ENCODE peak calls at places on chromosomes 5 and 9, in seven cellular contexts. D is tibial artery; W is small intestine; G is COR-L47; S is CD4-positive, alpha-beta memory T cell; O is EH; C is KG1. I is an unnamed sample.

GRCh38 chr5:102916114-102916513 is 161.0 kb downstream of the PAM start:
- DNase-seq in D (no peak), W (no peak), G (no peak), S (no peak), O (no peak), C (no peak), I (no peak)

GRCh38 chr5:82165740-82166530 is 112.2 kb downstream of the RPS23 start:
- DNase-seq in D (peak), W (peak), G (peak), S (peak), O (peak), C (peak), I (peak)

GRCh38 chr5:2996248-2996647 is 244.8 kb upstream of the IRX2 start:
- DNase-seq in D (peak), W (no peak), G (no peak), S (no peak), O (no peak), C (no peak), I (no peak)

GRCh38 chr5:151016700-151017099 is 3.7 kb upstream of the GPX3 start:
- DNase-seq in D (peak), W (no peak), G (no peak), S (no peak), O (no peak), C (no peak), I (peak)

GRCh38 chr9:70811638-70812037 is 309.8 kb downstream of the TRPM3 start:
- DNase-seq in D (no peak), W (no peak), G (no peak), S (no peak), O (no peak), C (no peak), I (no peak)

GRCh38 chr9:30160570-30160969 is 2223.9 kb upstream of the ACO1 start:
- DNase-seq in D (no peak), W (no peak), G (no peak), S (no peak), O (no peak), C (no peak), I (no peak)

GRCh38 chr5:32542216-32543059 is 42.9 kb upstream of the SUB1 start:
- DNase-seq in D (no peak), W (no peak), G (no peak), S (no peak), O (peak), C (no peak), I (no peak)

GRCh38 chr9:132210472-132211145 is 48.8 kb downstream of the NTNG2 start:
- DNase-seq in D (no peak), W (no peak), G (no peak), S (no peak), O (peak), C (no peak), I (no peak)

GRCh38 chr9:122112238-122112637 is 19.1 kb upstream of the TTLL11 start:
- DNase-seq in D (no peak), W (no peak), G (no peak), S (no peak), O (no peak), C (no peak), I (no peak)

GRCh38 chr5:159891371-159891770 is 24.9 kb upstream of the ADRA1B start:
- DNase-seq in D (no peak), W (no peak), G (no peak), S (no peak), O (peak), C (no peak), I (no peak)

GRCh38 chr9:4569101-4569500 is 78.8 kb downstream of the SLC1A1 start:
- DNase-seq in D (no peak), W (no peak), G (no peak), S (no peak), O (peak), C (no peak), I (no peak)

GRCh38 chr5:119945696-119946095 is 316.3 kb downstream of the FAM170A start:
- DNase-seq in D (no peak), W (no peak), G (no peak), S (no peak), O (no peak), C (no peak), I (no peak)

GRCh38 chr5:77867194-77867691 is 91.1 kb upstream of the TBCA start:
- DNase-seq in D (no peak), W (no peak), G (no peak), S (no peak), O (peak), C (no peak), I (no peak)

GRCh38 chr9:20355022-20355421 is 267.3 kb downstream of the MLLT3 start:
- DNase-seq in D (no peak), W (no peak), G (no peak), S (no peak), O (peak), C (no peak), I (no peak)

GRCh38 chr9:123063172-123063508 is 29.7 kb downstream of the GPR21 start:
- DNase-seq in D (no peak), W (no peak), G (no peak), S (no peak), O (peak), C (no peak), I (no peak)

GRCh38 chr9:121321039-121321503 is 49.0 kb downstream of the STOM start:
- DNase-seq in D (peak), W (no peak), G (no peak), S (no peak), O (peak), C (peak), I (peak)

GRCh38 chr9:135076143-135076875 is 11.2 kb upstream of the OLFM1 start:
- DNase-seq in D (peak), W (no peak), G (no peak), S (no peak), O (no peak), C (no peak), I (no peak)

GRCh38 chr9:136901516-136902258 is 15.4 kb downstream of the TRAF2 start:
- DNase-seq in D (peak), W (peak), G (no peak), S (peak), O (peak), C (no peak), I (no peak)

I was measured in GF-D8.